ENCODE peak calls at places on chromosomes 11 and 22, in four cellular contexts. J is AG09319, F is endothelial cell, H is AG04450. W is an unnamed sample.

GRCh38 chr22:37165940-37166674 is 16.4 kb upstream of the IL2RB start:
- DNase-seq in J (no peak), F (no peak), H (no peak), W (no peak)

GRCh38 chr22:20571078-20571503 is 63.7 kb downstream of the MED15 start:
- DNase-seq in J (no peak), F (no peak), H (no peak), W (no peak)

GRCh38 chr11:126332221-126332711 is 23.2 kb upstream of the ST3GAL4 start:
- DNase-seq in J (no peak), F (no peak), H (peak), W (peak)

GRCh38 chr11:78786086-78786485 is 211.4 kb upstream of the NARS2 start:
- DNase-seq in J (no peak), F (no peak), H (no peak), W (no peak)

GRCh38 chr11:110425751-110426545 is 3.8 kb upstream of the FDX1 start:
- DNase-seq in J (peak), F (no peak), H (peak), W (peak)

GRCh38 chr22:29838599-29838956 is 504 bp upstream of the ASCC2 start:
- DNase-seq in J (no peak), F (no peak), H (no peak), W (no peak)

GRCh38 chr11:44876194-44876723 is 74.4 kb downstream of the TP53I11 start:
- DNase-seq in J (no peak), F (no peak), H (no peak), W (no peak)

GRCh38 chr11:84817998-84818397 is 809.1 kb downstream of the DLG2 start:
- DNase-seq in J (no peak), F (no peak), H (no peak), W (peak)

GRCh38 chr22:39309364-39309861 is 10.0 kb downstream of the RPL3 start:
- DNase-seq in J (no peak), F (no peak), H (no peak), W (no peak)

GRCh38 chr22:46561435-46561905 is 24.1 kb upstream of the CELSR1 start:
- DNase-seq in J (no peak), F (no peak), H (no peak), W (no peak)

GRCh38 chr11:73342633-73343032 is 33.6 kb upstream of the RELT start:
- DNase-seq in J (no peak), F (peak), H (no peak), W (no peak)
- TF ChIP-seq CTCF in J (no peak), F (no peak), H (no peak), W (no peak)

GRCh38 chr11:64234840-64235379 is 526 bp downstream of the VEGFB start:
- DNase-seq in J (no peak), F (no peak), H (no peak), W (no peak)
- TF ChIP-seq CTCF in J (no peak), F (no peak), H (no peak), W (no peak)

DNA sequence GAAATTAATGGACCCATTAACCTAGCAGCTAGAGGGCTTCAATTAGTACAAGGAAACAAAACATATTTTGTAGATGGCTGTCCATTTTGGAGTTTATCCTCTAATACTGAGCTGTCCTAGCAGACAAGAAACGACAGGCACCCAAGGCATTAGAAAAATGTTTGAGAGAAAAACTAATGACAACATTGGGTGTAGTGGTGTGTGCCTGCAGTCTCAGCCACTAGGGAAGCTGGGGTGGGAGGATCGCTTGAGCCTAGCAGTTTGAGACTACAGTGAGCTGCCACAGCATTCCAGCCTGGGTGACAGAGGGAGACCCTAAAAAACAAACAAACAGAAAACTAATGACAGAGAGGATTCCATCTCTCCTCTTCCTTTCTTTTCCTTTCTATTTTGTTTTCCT is 1.5 kb downstream of the A4GALT start:
- DNase-seq in J (no peak), F (no peak), H (no peak), W (no peak)
- TF ChIP-seq CTCF in J (no peak), F (no peak), H (no peak), W (no peak)

GRCh38 chr11:95363710-95364109 is 132.7 kb upstream of the SESN3 start:
- DNase-seq in J (no peak), F (no peak), H (no peak), W (no peak)
- TF ChIP-seq CTCF in J (no peak), F (no peak), H (no peak), W (no peak)

GRCh38 chr11:66386171-66387069 is 14.9 kb upstream of the SLC29A2 start:
- DNase-seq in J (peak), F (peak), H (peak), W (peak)
- TF ChIP-seq CTCF in J (peak), F (peak), H (peak), W (peak)

GRCh38 chr22:26170112-26170492 is 840 bp downstream of the SEZ6L start:
- DNase-seq in J (no peak), F (no peak), H (no peak), W (no peak)

GRCh38 chr22:26174280-26174679 is 5.0 kb downstream of the SEZ6L start:
- DNase-seq in J (no peak), F (peak), H (no peak), W (no peak)

GRCh38 chr22:26169312-26170111 is at the start of gene SEZ6L:
- DNase-seq in J (no peak), F (peak), H (no peak), W (no peak)

GRCh38 chr22:26170795-26171194 is 1.5 kb downstream of the SEZ6L start:
- DNase-seq in J (no peak), F (peak), H (no peak), W (no peak)

DNA sequence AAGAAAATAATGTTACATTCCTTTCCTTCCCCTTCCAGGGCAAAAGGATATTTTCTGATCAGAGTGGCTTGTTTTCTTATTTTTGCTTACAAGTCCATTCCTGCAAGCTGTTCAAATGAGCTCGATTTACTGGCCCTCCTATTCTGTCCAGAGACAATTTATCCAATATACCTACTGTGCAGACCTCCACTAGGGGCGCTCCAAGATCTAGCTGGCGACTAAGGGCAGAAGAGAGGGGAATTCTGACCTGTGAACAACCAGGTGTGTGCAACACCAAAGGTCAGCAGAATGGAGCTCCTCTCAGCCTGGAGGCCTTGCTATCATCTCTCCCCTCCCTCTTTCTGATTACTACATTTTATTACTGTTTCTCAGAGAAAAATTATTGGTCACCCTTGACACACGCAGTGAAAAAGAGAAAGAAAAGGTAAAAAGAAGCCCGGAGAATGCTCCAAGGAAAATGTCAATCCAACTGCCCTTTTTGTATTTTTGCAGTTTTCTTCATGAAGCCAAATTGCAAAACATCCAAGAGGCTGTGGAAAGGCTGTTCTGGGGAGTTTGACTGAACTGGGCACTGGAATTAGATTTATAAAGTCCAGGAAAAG is 3.2 kb downstream of the SEZ6L start:
- DNase-seq in J (no peak), F (peak), H (no peak), W (no peak)
- TF ChIP-seq CTCF in J (peak), F (peak), H (peak), W (peak)

W was measured in AG09309.